ENCODE peak calls at places on chromosomes 6 and 20, in five cellular contexts. One of them, this sample, is unnamed.

GRCh38 chr20:911882-912600 is 4.1 kb downstream of the ANGPT4 start:
- DNase-seq in stimulated activated CD8-positive, alpha-beta memory T cell treated with anti-CD3 and anti-CD28 coated beads, Interleukin-2, amount 100 ng/mL, for 48 hours: no peak
- DNase-seq in astrocyte of the spinal cord: no peak
- DNase-seq in glutamatergic neuron: no peak
- DNase-seq in right cardiac atrium: no peak
- DNase-seq in this sample: no peak

GRCh38 chr6:77470983-77471382 is 7.7 kb upstream of the HTR1B start:
- DNase-seq in stimulated activated CD8-positive, alpha-beta memory T cell treated with anti-CD3 and anti-CD28 coated beads, Interleukin-2, amount 100 ng/mL, for 48 hours: no peak
- DNase-seq in astrocyte of the spinal cord: no peak
- DNase-seq in glutamatergic neuron: no peak
- DNase-seq in right cardiac atrium: no peak
- DNase-seq in this sample: no peak

GRCh38 chr20:24603454-24603853 is 134.0 kb downstream of the SYNDIG1 start:
- DNase-seq in stimulated activated CD8-positive, alpha-beta memory T cell treated with anti-CD3 and anti-CD28 coated beads, Interleukin-2, amount 100 ng/mL, for 48 hours: no peak
- DNase-seq in astrocyte of the spinal cord: no peak
- DNase-seq in glutamatergic neuron: no peak
- DNase-seq in right cardiac atrium: no peak
- DNase-seq in this sample: no peak

GRCh38 chr6:36906539-36906938 is 20.8 kb downstream of the C6orf89 start:
- DNase-seq in stimulated activated CD8-positive, alpha-beta memory T cell treated with anti-CD3 and anti-CD28 coated beads, Interleukin-2, amount 100 ng/mL, for 48 hours: no peak
- DNase-seq in astrocyte of the spinal cord: no peak
- DNase-seq in glutamatergic neuron: no peak
- DNase-seq in right cardiac atrium: peak
- DNase-seq in this sample: no peak

GRCh38 chr6:143328885-143329284 is 121.6 kb downstream of the ADAT2 start:
- DNase-seq in stimulated activated CD8-positive, alpha-beta memory T cell treated with anti-CD3 and anti-CD28 coated beads, Interleukin-2, amount 100 ng/mL, for 48 hours: no peak
- DNase-seq in astrocyte of the spinal cord: no peak
- DNase-seq in glutamatergic neuron: no peak
- DNase-seq in right cardiac atrium: no peak
- DNase-seq in this sample: no peak

GRCh38 chr6:138428943-138429616 is 25.1 kb downstream of the HEBP2 start:
- DNase-seq in stimulated activated CD8-positive, alpha-beta memory T cell treated with anti-CD3 and anti-CD28 coated beads, Interleukin-2, amount 100 ng/mL, for 48 hours: no peak
- DNase-seq in astrocyte of the spinal cord: peak
- DNase-seq in glutamatergic neuron: no peak
- DNase-seq in right cardiac atrium: no peak
- DNase-seq in this sample: no peak

GRCh38 chr6:154536922-154537449 is 26.5 kb upstream of the CNKSR3 start:
- DNase-seq in stimulated activated CD8-positive, alpha-beta memory T cell treated with anti-CD3 and anti-CD28 coated beads, Interleukin-2, amount 100 ng/mL, for 48 hours: no peak
- DNase-seq in astrocyte of the spinal cord: no peak
- DNase-seq in glutamatergic neuron: no peak
- DNase-seq in right cardiac atrium: no peak
- DNase-seq in this sample: no peak

GRCh38 chr6:142387997-142388815 is 86.4 kb downstream of the ADGRG6 start:
- DNase-seq in stimulated activated CD8-positive, alpha-beta memory T cell treated with anti-CD3 and anti-CD28 coated beads, Interleukin-2, amount 100 ng/mL, for 48 hours: no peak
- DNase-seq in astrocyte of the spinal cord: peak
- DNase-seq in glutamatergic neuron: no peak
- DNase-seq in right cardiac atrium: no peak
- DNase-seq in this sample: no peak

GRCh38 chr6:16158943-16159557 is 30.2 kb downstream of the MYLIP start:
- DNase-seq in stimulated activated CD8-positive, alpha-beta memory T cell treated with anti-CD3 and anti-CD28 coated beads, Interleukin-2, amount 100 ng/mL, for 48 hours: no peak
- DNase-seq in astrocyte of the spinal cord: no peak
- DNase-seq in glutamatergic neuron: no peak
- DNase-seq in right cardiac atrium: no peak
- DNase-seq in this sample: no peak

GRCh38 chr20:771741-772464 is 3.6 kb upstream of the SLC52A3 start:
- DNase-seq in stimulated activated CD8-positive, alpha-beta memory T cell treated with anti-CD3 and anti-CD28 coated beads, Interleukin-2, amount 100 ng/mL, for 48 hours: no peak
- DNase-seq in astrocyte of the spinal cord: no peak
- DNase-seq in glutamatergic neuron: no peak
- DNase-seq in right cardiac atrium: no peak
- DNase-seq in this sample: no peak

GRCh38 chr20:63775096-63775978 is 35.8 kb downstream of the SLC2A4RG start:
- DNase-seq in stimulated activated CD8-positive, alpha-beta memory T cell treated with anti-CD3 and anti-CD28 coated beads, Interleukin-2, amount 100 ng/mL, for 48 hours: peak
- DNase-seq in astrocyte of the spinal cord: peak
- DNase-seq in glutamatergic neuron: peak
- DNase-seq in right cardiac atrium: peak
- DNase-seq in this sample: peak

GRCh38 chr6:18392346-18392877 is 5.3 kb downstream of the RNF144B start:
- DNase-seq in stimulated activated CD8-positive, alpha-beta memory T cell treated with anti-CD3 and anti-CD28 coated beads, Interleukin-2, amount 100 ng/mL, for 48 hours: no peak
- DNase-seq in astrocyte of the spinal cord: no peak
- DNase-seq in glutamatergic neuron: no peak
- DNase-seq in right cardiac atrium: no peak
- DNase-seq in this sample: no peak

GRCh38 chr6:69578366-69578890 is 218.4 kb downstream of the LMBRD1 start:
- DNase-seq in stimulated activated CD8-positive, alpha-beta memory T cell treated with anti-CD3 and anti-CD28 coated beads, Interleukin-2, amount 100 ng/mL, for 48 hours: no peak
- DNase-seq in astrocyte of the spinal cord: no peak
- DNase-seq in glutamatergic neuron: no peak
- DNase-seq in right cardiac atrium: no peak
- DNase-seq in this sample: no peak

GRCh38 chr6:106177786-106178185 is 91.7 kb downstream of the PRDM1 start:
- DNase-seq in stimulated activated CD8-positive, alpha-beta memory T cell treated with anti-CD3 and anti-CD28 coated beads, Interleukin-2, amount 100 ng/mL, for 48 hours: no peak
- DNase-seq in astrocyte of the spinal cord: no peak
- DNase-seq in glutamatergic neuron: no peak
- DNase-seq in right cardiac atrium: no peak
- DNase-seq in this sample: no peak

GRCh38 chr6:29506446-29507067 is 18.8 kb upstream of the MAS1L start:
- DNase-seq in stimulated activated CD8-positive, alpha-beta memory T cell treated with anti-CD3 and anti-CD28 coated beads, Interleukin-2, amount 100 ng/mL, for 48 hours: no peak
- DNase-seq in astrocyte of the spinal cord: no peak
- DNase-seq in glutamatergic neuron: no peak
- DNase-seq in right cardiac atrium: no peak
- DNase-seq in this sample: no peak

GRCh38 chr20:42204261-42204660 is 586.1 kb upstream of the CHD6 start:
- DNase-seq in stimulated activated CD8-positive, alpha-beta memory T cell treated with anti-CD3 and anti-CD28 coated beads, Interleukin-2, amount 100 ng/mL, for 48 hours: no peak
- DNase-seq in astrocyte of the spinal cord: no peak
- DNase-seq in glutamatergic neuron: peak
- DNase-seq in right cardiac atrium: no peak
- DNase-seq in this sample: no peak

GRCh38 chr6:33620158-33620583 is 951 bp upstream of the ITPR3 start:
- DNase-seq in stimulated activated CD8-positive, alpha-beta memory T cell treated with anti-CD3 and anti-CD28 coated beads, Interleukin-2, amount 100 ng/mL, for 48 hours: no peak
- DNase-seq in astrocyte of the spinal cord: peak
- DNase-seq in glutamatergic neuron: no peak
- DNase-seq in right cardiac atrium: peak
- DNase-seq in this sample: peak

GRCh38 chr6:113219783-113220182 is 637.4 kb upstream of the MARCKS start:
- DNase-seq in stimulated activated CD8-positive, alpha-beta memory T cell treated with anti-CD3 and anti-CD28 coated beads, Interleukin-2, amount 100 ng/mL, for 48 hours: no peak
- DNase-seq in astrocyte of the spinal cord: no peak
- DNase-seq in glutamatergic neuron: no peak
- DNase-seq in right cardiac atrium: no peak
- DNase-seq in this sample: no peak

GRCh38 chr20:48468571-48468970 is 359.2 kb downstream of the PREX1 start:
- DNase-seq in stimulated activated CD8-positive, alpha-beta memory T cell treated with anti-CD3 and anti-CD28 coated beads, Interleukin-2, amount 100 ng/mL, for 48 hours: no peak
- DNase-seq in astrocyte of the spinal cord: no peak
- DNase-seq in glutamatergic neuron: no peak
- DNase-seq in right cardiac atrium: no peak
- DNase-seq in this sample: no peak

This sample was measured in endothelial cell.